ENCODE peak calls at places on chromosomes 6 and 20, in five cellular contexts. U, F, D, G and T are unnamed samples.
A peak's percentile ranks its signal among the peaks of the same experiment; 100 is the strongest.

GRCh38 chr6:133504761-133505160 is 263.6 kb downstream of the EYA4 start:
- DNase-seq in F (no peak), U (no peak), D (no peak), G (no peak), T (peak; percentile 20)

GRCh38 chr20:47468290-47469050 is 33.2 kb upstream of the NCOA3 start:
- DNase-seq in F (no peak), D (no peak), U (no peak), G (peak; percentile 67), T (no peak)

GRCh38 chr6:113695506-113695905 is 161.6 kb upstream of the MARCKS start:
- DNase-seq in F (no peak), D (no peak), U (no peak), G (no peak), T (no peak)

GRCh38 chr20:60224914-60225313 is 266.7 kb downstream of the CDH26 start:
- DNase-seq in F (peak; percentile 31), U (no peak), D (no peak), G (no peak), T (no peak)

GRCh38 chr20:40776702-40777457 is 87.8 kb upstream of the MAFB start:
- DNase-seq in F (no peak), D (no peak), G (no peak), U (no peak), T (no peak)

GRCh38 chr20:21323640-21324039 is 20.5 kb downstream of the XRN2 start:
- DNase-seq in U (no peak), F (peak; percentile 33), D (no peak), G (no peak), T (no peak)

GRCh38 chr6:25302677-25303128 is 23.5 kb downstream of the CARMIL1 start:
- DNase-seq in G (no peak), U (no peak), F (peak; percentile 57), D (no peak), T (no peak)

GRCh38 chr6:37547564-37548061 is 47.9 kb upstream of the CCDC167 start:
- DNase-seq in G (no peak), U (no peak), D (no peak), F (no peak), T (no peak)

GRCh38 chr6:118372413-118372812 is 175.7 kb upstream of the PLN start:
- DNase-seq in F (no peak), G (no peak), D (no peak), U (no peak), T (no peak)

GRCh38 chr6:48928937-48929336 is 534.1 kb downstream of the MMUT start:
- DNase-seq in G (no peak), D (no peak), U (no peak), F (peak; percentile 1), T (no peak)

GRCh38 chr6:168407842-168408241 is 33.1 kb upstream of the SMOC2 start:
- DNase-seq in D (no peak), F (no peak), G (no peak), U (no peak), T (no peak)

GRCh38 chr6:68679399-68679798 is 44.3 kb downstream of the ADGRB3 start:
- DNase-seq in G (no peak), U (no peak), F (no peak), D (no peak), T (no peak)

GRCh38 chr20:37276494-37277252 is 12.8 kb upstream of the MANBAL start:
- DNase-seq in F (peak; percentile 51), U (no peak), G (peak; percentile 59), D (no peak), T (peak; percentile 84)

GRCh38 chr6:138161434-138162103 is at the start of gene ARFGEF3:
- DNase-seq in F (peak; percentile 17), U (peak; percentile 14), D (no peak), G (peak; percentile 82), T (no peak)

GRCh38 chr6:41071923-41072835 is at the start of gene OARD1:
- DNase-seq in U (peak; percentile 97), F (peak; percentile 98), G (peak; percentile 99), D (peak; percentile 98), T (peak; percentile 100)
- TF ChIP-seq CTCF in U (peak; percentile 10), F (no peak), G (peak; percentile 26), D (peak; percentile 10), T (no peak)

DNA sequence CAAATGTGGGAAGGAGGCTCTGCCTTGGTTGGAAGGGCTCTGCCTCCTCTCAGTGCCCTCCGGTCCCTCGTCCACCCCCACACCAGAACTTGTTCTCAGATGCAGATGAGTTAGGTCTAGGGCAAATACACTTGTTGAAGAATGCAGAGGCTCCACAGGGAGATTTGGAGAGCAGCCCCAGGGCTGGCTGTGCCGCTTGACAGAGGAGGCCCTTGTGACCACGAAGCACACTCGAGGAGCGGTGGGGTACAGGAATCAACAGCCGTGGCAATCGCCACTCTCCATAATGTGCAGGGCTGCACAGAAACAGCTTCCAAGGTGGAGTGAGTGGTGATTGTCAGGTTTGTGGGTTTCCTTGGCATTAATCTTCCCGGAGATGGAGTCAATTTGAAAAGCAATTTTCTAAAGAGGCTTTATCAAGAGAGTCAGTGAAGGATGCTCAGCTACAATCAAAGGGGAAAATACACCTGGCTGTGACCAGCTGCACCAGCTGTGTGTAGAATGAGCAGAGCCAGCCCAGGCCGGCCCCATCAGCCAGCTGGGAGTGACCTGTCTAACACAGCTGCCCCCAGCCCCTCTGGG is 59.5 kb downstream of the BFSP1 start:
- DNase-seq in U (no peak), F (no peak), D (no peak), G (no peak), T (no peak)
- TF ChIP-seq EP300 in U (no peak), F (no peak), D (no peak), G (no peak), T (no peak)

DNA sequence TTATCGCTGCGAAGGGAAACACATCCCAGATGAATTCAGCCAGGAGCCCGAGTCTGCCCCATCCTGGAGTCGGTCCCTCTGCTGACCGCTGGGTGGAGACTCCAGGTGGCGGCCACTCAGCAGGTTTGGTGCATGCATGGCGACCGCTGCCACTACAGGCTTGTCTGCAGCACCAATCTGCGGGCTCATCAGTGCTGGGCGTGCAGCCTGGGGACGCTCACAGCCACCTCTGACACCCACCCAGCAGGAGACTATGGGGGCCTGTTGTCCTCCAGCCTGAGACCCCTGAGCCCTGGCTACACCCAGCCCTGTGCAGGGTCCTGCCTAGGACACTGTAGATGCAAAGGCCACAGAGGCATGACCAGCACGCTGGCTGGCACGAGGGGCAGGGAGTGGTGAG is 40.5 kb upstream of the GATA5 start:
- DNase-seq in D (no peak), U (no peak), G (peak; percentile 55), F (peak; percentile 64), T (no peak)
- TF ChIP-seq CTCF in D (peak; percentile 44), U (no peak), G (peak; percentile 17), F (peak; percentile 55), T (no peak)

GRCh38 chr6:10891960-10892359 is 5.1 kb downstream of the SYCP2L start:
- DNase-seq in F (no peak), D (no peak), G (no peak), U (no peak), T (no peak)
- TF ChIP-seq EP300 in F (no peak), D (no peak), G (no peak), U (no peak), T (no peak)

GRCh38 chr20:33882018-33882417 is 70.9 kb downstream of the CHMP4B start:
- DNase-seq in D (no peak), G (no peak), U (no peak), F (no peak), T (no peak)

GRCh38 chr20:33880396-33880795 is 69.2 kb downstream of the CHMP4B start:
- DNase-seq in U (no peak), F (no peak), D (no peak), G (no peak), T (no peak)

GRCh38 chr20:33884633-33885032 is 73.5 kb downstream of the CHMP4B start:
- DNase-seq in D (no peak), F (no peak), U (no peak), G (no peak), T (no peak)

GRCh38 chr20:33882481-33882880 is 71.3 kb downstream of the CHMP4B start:
- DNase-seq in F (no peak), U (no peak), G (no peak), D (no peak), T (no peak)

DNA sequence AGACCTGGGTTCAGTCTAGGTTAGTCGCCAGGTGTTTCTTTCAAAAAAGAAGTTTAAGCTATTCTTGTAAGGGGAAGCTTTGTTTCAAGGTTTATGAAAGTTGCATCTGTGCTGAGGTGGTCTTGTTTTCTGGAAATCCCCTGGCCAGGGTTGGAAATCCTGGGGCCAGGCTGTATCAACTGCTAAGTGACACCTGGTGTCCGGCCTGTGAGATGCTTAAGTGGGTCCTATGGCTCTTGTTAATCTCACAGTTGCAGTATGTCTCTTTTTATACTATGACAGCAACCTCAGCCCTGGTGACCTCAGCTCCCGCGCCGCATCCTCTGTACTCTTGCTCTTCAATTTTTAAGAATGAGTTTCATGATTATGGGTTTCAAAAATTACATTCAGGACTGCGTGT is 72.0 kb downstream of the CHMP4B start:
- DNase-seq in U (no peak), F (no peak), D (no peak), G (no peak), T (no peak)
- TF ChIP-seq CTCF in U (no peak), F (no peak), D (no peak), G (no peak), T (no peak)

DNA sequence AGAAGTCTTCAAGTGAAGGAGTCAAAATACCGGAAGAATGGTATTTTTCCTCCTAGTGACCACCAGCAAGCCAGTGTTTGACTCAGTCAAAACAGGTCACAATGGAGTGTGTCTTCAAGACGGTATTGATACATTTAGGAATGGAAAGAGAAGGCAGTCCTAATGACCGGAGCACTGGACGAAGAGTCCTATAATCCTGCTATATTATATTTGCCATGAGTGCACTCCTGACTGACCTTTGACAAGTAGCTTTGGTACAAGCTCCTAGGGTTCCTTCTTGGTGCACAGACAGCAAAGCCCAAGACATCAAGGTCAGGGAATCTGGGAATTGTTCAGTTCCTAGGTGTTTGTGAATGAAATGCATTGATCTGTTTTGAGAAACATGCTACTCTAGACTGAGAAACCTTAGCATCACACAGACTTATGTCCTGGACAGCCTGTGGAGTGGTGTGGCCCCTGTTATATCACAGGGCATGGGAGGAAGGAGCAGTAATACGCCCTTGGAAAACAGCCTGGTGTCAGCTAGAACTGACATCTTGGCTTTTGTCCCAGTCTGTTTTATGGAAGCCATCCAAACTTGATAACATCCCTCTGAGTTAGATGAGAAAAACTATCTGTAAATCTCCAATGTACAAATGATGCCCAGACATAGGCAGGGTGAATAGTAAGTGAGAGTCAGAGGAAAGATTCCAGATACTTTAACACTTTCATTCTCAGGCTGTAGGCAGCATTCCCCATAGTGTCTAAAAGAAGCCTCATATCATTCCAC is 18.5 kb downstream of the NOX3 start:
- DNase-seq in F (no peak), U (no peak), D (no peak), G (no peak), T (no peak)
- TF ChIP-seq EP300 in F (no peak), U (no peak), D (no peak), G (no peak), T (no peak)

GRCh38 chr6:135497412-135498177 is at the start of gene AHI1:
- DNase-seq in D (peak; percentile 72), U (peak; percentile 90), G (peak; percentile 96), F (peak; percentile 93), T (peak; percentile 94)
- TF ChIP-seq CTCF in D (no peak), U (peak; percentile 82), G (peak; percentile 19), F (no peak), T (no peak)

GRCh38 chr6:21244897-21245470 is 348.6 kb upstream of the SOX4 start:
- DNase-seq in U (no peak), D (no peak), G (no peak), F (no peak), T (no peak)

GRCh38 chr6:21240709-21241108 is 352.8 kb upstream of the SOX4 start:
- DNase-seq in D (no peak), G (no peak), F (no peak), U (no peak), T (no peak)

GRCh38 chr6:21241231-21242130 is 352.1 kb upstream of the SOX4 start:
- DNase-seq in D (no peak), G (no peak), F (no peak), U (no peak), T (no peak)

GRCh38 chr6:21246075-21246474 is 347.5 kb upstream of the SOX4 start:
- DNase-seq in G (no peak), F (no peak), D (no peak), U (no peak), T (no peak)

GRCh38 chr6:21245488-21245887 is 348.1 kb upstream of the SOX4 start:
- DNase-seq in G (no peak), F (no peak), U (no peak), D (no peak), T (no peak)
- TF ChIP-seq EP300 in G (no peak), F (no peak), U (no peak), D (no peak), T (no peak)